ENCODE peak calls at places on chromosome 12, in five cellular contexts. Y, M, O, L and C are unnamed samples.
A peak's percentile ranks its signal among the peaks of the same experiment; 100 is the strongest.

GRCh38 chr12:131923260-131923659 is 5.8 kb upstream of the PUS1 start:
- DNase-seq in Y (no peak), M (peak; percentile 38), O (peak; percentile 58), L (no peak), C (no peak)

GRCh38 chr12:13100610-13100881 is 2.9 kb downstream of the GSG1 start:
- DNase-seq in Y (no peak), M (no peak), O (no peak), L (no peak), C (no peak)

GRCh38 chr12:53968214-53969127 is 4.5 kb upstream of the HOXC11 start:
- DNase-seq in Y (no peak), M (no peak), O (no peak), L (no peak), C (peak; percentile 45)

GRCh38 chr12:31961137-31961536 is 1.9 kb downstream of the RESF1 start:
- DNase-seq in Y (no peak), M (no peak), O (no peak), L (no peak), C (no peak)

GRCh38 chr12:39235990-39236767 is 206.7 kb downstream of the KIF21A start:
- DNase-seq in Y (no peak), M (no peak), O (no peak), L (no peak), C (no peak)

GRCh38 chr12:52440821-52441319 is 6.7 kb upstream of the KRT75 start:
- DNase-seq in Y (no peak), M (no peak), O (no peak), L (no peak), C (no peak)

GRCh38 chr12:122081697-122082221 is 3.2 kb downstream of the MLXIP start:
- DNase-seq in Y (no peak), M (peak; percentile 58), O (peak; percentile 60), L (no peak), C (peak; percentile 85)

GRCh38 chr12:103841690-103842584 is 903 bp upstream of the NT5DC3 start:
- DNase-seq in Y (no peak), M (no peak), O (no peak), L (peak; percentile 18), C (peak; percentile 88)

GRCh38 chr12:130226771-130227170 is 64.5 kb downstream of the FZD10 start:
- DNase-seq in Y (no peak), M (no peak), O (no peak), L (no peak), C (no peak)

GRCh38 chr12:121916719-121917118 is 1.7 kb upstream of the CFAP251 start:
- DNase-seq in Y (peak; percentile 34), M (no peak), O (no peak), L (no peak), C (no peak)

GRCh38 chr12:113240395-113240794 is 19.1 kb downstream of the TPCN1 start:
- DNase-seq in Y (no peak), M (no peak), O (no peak), L (no peak), C (no peak)

GRCh38 chr12:65731771-65732170 is 92.5 kb upstream of the HMGA2 start:
- DNase-seq in Y (no peak), M (no peak), O (no peak), L (no peak), C (no peak)

GRCh38 chr12:65734226-65734625 is 90.1 kb upstream of the HMGA2 start:
- DNase-seq in Y (no peak), M (no peak), O (no peak), L (no peak), C (no peak)

GRCh38 chr12:65725376-65725775 is 98.9 kb upstream of the HMGA2 start:
- DNase-seq in Y (no peak), M (no peak), O (no peak), L (no peak), C (no peak)

GRCh38 chr12:65728348-65728912 is 95.9 kb upstream of the HMGA2 start:
- DNase-seq in Y (no peak), M (no peak), O (no peak), L (no peak), C (no peak)

DNA sequence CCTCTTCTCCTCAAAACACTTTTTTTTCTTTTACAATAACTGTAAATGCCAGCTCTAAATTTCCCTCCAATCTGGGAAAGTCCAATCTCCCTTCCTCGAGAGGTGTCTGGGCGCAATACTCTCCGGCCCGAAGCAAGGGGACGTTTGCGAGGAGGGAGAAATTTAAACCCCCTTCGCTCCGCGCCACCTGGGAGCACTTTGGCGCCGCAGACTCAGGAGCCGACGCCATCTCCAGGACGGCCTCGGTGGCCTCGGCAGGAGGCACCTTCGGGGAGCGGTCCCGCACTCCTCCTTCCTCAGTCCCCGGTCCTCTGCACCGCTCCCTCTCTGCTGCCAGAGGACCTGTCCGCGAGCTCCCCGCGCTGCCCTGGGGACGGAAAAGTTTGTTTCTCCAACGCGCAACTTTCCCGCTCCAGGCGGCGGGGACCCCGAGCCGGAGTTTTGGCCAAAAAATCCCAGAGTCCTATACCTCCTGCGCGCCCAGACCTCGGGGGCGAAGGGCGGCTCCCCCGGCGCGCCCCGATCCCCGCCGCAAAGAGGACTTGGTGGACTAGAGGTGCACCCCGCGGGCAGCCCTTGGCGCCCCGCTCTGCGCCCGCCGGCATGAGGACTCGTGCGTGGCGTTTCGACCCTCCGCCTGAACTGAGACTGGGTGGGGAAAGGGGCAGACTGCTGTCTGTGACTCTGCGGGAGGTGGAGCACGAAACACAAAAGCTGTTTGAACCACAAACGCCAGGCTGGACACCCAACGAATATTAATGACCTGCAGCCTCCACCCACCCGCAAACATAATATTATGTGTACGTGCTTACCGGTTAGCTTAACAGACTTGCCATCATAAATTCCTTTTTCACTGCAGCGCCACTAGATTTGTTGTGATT is 95.1 kb upstream of the HMGA2 start:
- DNase-seq in Y (no peak), M (no peak), O (peak; percentile 8), L (no peak), C (no peak)
- H3K4me3 ChIP-seq in Y (peak overlapping the region; percentile 67), M (no peak overlapping the region), O (peak overlapping the region; percentile 22), L (peak overlapping the region; percentile 27), C (no peak overlapping the region)

GRCh38 chr12:124515981-124516380 is 51.4 kb downstream of the NCOR2 start:
- DNase-seq in Y (no peak), M (no peak), O (no peak), L (no peak), C (no peak)

GRCh38 chr12:124516850-124517249 is 50.6 kb downstream of the NCOR2 start:
- DNase-seq in Y (no peak), M (no peak), O (no peak), L (no peak), C (no peak)

GRCh38 chr12:124514996-124515932 is 52.1 kb downstream of the NCOR2 start:
- DNase-seq in Y (no peak), M (no peak), O (no peak), L (no peak), C (no peak)

GRCh38 chr12:124518051-124518932 is 49.1 kb downstream of the NCOR2 start:
- DNase-seq in Y (peak; percentile 90), M (no peak), O (peak; percentile 97), L (peak; percentile 71), C (no peak)

GRCh38 chr12:124517260-124518050 is 50.0 kb downstream of the NCOR2 start:
- DNase-seq in Y (peak; percentile 92), M (no peak), O (peak; percentile 70), L (no peak), C (no peak)
- TF ChIP-seq POLR2AphosphoS5 in Y (no peak), M (no peak), O (peak; percentile 37), L (peak; percentile 36), C (peak; percentile 37)

DNA sequence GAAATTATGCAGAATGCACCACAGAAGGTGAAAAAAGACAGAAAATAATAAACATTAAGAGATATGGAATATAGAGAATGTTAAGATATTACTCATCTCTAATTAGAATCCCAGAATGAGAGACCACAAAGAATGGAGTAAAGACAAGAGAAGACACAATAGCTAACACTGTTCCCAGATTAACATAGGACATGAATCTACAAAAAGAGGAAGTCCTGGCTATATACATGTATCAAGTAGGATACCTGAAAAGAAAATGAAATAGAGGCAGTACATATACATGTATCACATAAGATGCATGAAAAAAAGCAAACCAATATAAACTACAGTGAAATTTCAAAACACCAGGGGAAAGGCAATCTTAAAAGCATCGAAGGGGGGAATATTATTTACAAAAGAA is 5.6 kb upstream of the EPS8 start:
- DNase-seq in Y (no peak), M (no peak), O (no peak), L (no peak), C (no peak)
- H3K4me1 ChIP-seq in Y (peaks cover 20% of the 10 kb centered on the region), M (no peaks in the 10 kb centered on the region), O (no peaks in the 10 kb centered on the region), L (peaks cover 12% of the 10 kb centered on the region), C (no peaks in the 10 kb centered on the region)

GRCh38 chr12:1532367-1532752 is 62.0 kb downstream of the FBXL14 start:
- DNase-seq in Y (no peak), M (no peak), O (no peak), L (no peak), C (no peak)
- H3K4me3 ChIP-seq in Y (peak overlapping the region; percentile 81), M (peak overlapping the region; percentile 66), O (no peak overlapping the region), L (peak overlapping the region; percentile 51), C (no peak overlapping the region)

DNA sequence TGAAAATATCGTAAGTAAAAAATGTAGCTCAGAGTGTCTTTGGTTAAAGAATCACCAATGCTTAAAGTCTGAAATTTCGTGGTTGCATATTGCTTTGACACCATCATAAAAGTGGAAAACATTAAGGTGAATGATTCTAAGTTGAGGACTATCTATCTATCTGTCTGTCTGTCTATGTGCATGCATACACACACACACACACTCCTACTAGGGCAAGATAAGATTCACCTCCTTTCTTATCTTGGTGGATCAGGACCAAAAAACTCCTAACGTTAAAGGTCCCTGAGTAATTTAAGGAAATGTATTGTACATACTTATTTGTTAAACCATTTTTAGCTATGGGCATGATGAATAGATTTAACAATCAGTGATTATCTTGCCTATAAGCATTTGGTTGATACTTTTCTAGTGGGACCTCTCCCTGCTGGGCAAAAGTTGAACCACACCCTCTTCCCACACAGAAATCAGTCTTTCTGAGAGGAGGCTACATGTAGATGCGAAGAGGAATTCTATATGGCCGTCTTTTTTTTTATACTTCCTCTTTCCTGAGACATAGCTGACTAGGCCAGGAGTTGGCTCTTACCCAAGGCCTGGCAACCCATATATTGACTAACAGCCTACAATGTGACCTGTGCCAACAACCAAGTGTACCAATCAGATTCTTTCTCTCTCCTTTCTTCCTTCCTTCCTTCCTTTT is 19.3 kb upstream of the LLPH start:
- DNase-seq in Y (no peak), M (no peak), O (peak; percentile 64), L (no peak), C (no peak)
- TF ChIP-seq POLR2AphosphoS5 in Y (no peak), M (no peak), O (no peak), L (no peak), C (peak; percentile 26)